ENCODE peak calls at places on chromosome 18, in nine cellular contexts. G is H1, W is IMR-90, M is lower leg skin, V is esophagus muscularis mucosa, F is suprapubic skin, D is H54, C is uterus, X is adrenal gland. R is an unnamed sample.

GRCh38 chr18:23453657-23454011 is 547 bp downstream of the RIOK3 start:
- DNase-seq in X (no peak), M (no peak), D (no peak), W (peak), G (no peak), V (no peak), C (no peak), F (no peak), R (peak)

GRCh38 chr18:63149200-63149587 is 170.4 kb downstream of the BCL2 start:
- DNase-seq in W (no peak), F (no peak), D (no peak), V (no peak), M (no peak), C (no peak), G (no peak), X (no peak), R (no peak)

GRCh38 chr18:21546423-21546822 is 54.1 kb downstream of the ESCO1 start:
- DNase-seq in C (no peak), X (no peak), G (no peak), W (no peak), M (no peak), V (no peak), D (no peak), F (no peak), R (no peak)

GRCh38 chr18:80022613-80023012 is 11.6 kb upstream of the RBFA start:
- DNase-seq in M (peak), F (no peak), C (no peak), D (no peak), G (no peak), W (peak), V (no peak), X (no peak), R (peak)

GRCh38 chr18:72235422-72235821 is 308.7 kb downstream of the CBLN2 start:
- DNase-seq in D (no peak), F (no peak), G (no peak), M (no peak), C (no peak), V (no peak), W (no peak), X (no peak), R (no peak)

GRCh38 chr18:79575891-79576685 is 103.5 kb upstream of the CTDP1 start:
- DNase-seq in G (peak), V (no peak), C (peak), X (peak), W (peak), F (peak), M (peak), D (no peak), R (no peak)

GRCh38 chr18:44898536-44898935 is 217.8 kb downstream of the SETBP1 start:
- DNase-seq in V (no peak), C (no peak), X (no peak), D (no peak), G (no peak), F (no peak), M (no peak), W (no peak), R (no peak)

GRCh38 chr18:76679259-76679658 is 143.1 kb upstream of the ZNF236 start:
- DNase-seq in V (no peak), D (no peak), F (no peak), X (no peak), M (peak), W (no peak), G (no peak), C (peak), R (no peak)

GRCh38 chr18:68667121-68667520 is 47.8 kb downstream of the TMX3 start:
- DNase-seq in D (no peak), G (no peak), W (peak), F (no peak), V (no peak), C (no peak), M (no peak), X (no peak), R (no peak)

GRCh38 chr18:43949291-43949690 is 672.0 kb upstream of the SYT4 start:
- DNase-seq in W (no peak), G (no peak), V (no peak), X (no peak), C (no peak), M (no peak), D (no peak), F (no peak), R (no peak)

GRCh38 chr18:68150976-68151375 is 563.9 kb downstream of the TMX3 start:
- DNase-seq in F (no peak), M (no peak), G (no peak), X (no peak), V (no peak), C (no peak), W (no peak), D (no peak), R (no peak)

GRCh38 chr18:32974421-32975165 is 201.8 kb upstream of the KLHL14 start:
- DNase-seq in W (no peak), G (no peak), D (no peak), F (no peak), C (no peak), M (no peak), V (no peak), X (no peak), R (no peak)

GRCh38 chr18:66457245-66457644 is 146.6 kb downstream of the CDH19 start:
- DNase-seq in G (no peak), X (no peak), C (no peak), M (no peak), D (no peak), W (no peak), F (no peak), V (no peak), R (no peak)

GRCh38 chr18:71075147-71075546 is 786.3 kb downstream of the SOCS6 start:
- DNase-seq in C (no peak), W (no peak), G (no peak), D (no peak), M (no peak), X (no peak), V (no peak), F (no peak), R (no peak)

GRCh38 chr18:63445067-63445466 is 22.8 kb upstream of the VPS4B start:
- DNase-seq in C (peak), V (no peak), G (no peak), D (no peak), F (no peak), M (peak), W (no peak), X (no peak), R (no peak)

GRCh38 chr18:70636991-70637390 is 348.1 kb downstream of the SOCS6 start:
- DNase-seq in M (no peak), G (no peak), W (no peak), C (no peak), D (no peak), V (no peak), X (no peak), F (no peak), R (no peak)

DNA sequence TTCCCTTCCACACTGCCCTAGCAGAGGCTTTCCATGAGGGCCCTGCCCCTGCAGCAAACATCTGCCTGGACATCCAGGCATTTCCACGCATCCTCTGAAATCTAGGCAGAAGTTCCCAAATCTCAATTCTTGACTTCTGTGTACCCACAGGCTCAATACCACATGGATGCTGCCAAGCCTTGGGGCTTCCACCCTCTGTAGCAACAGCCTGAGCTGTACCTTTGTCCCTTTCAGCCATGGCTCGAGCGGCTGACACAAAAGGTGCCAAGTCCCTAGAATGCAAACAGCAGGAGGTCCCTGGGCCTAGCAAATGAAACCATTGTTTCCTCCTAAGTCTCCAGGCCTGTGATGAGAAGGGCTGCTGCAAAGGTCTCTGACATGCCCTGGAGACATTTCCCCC is 744.5 kb upstream of the LINC00305 start:
- DNase-seq in M (no peak), V (no peak), F (no peak), C (no peak), W (no peak), D (no peak), G (no peak), X (no peak), R (no peak)
- TF ChIP-seq POLR2A in M (no peak), V (no peak), F (no peak), C (no peak), W (no peak), D (no peak), G (no peak), X (no peak), R (no peak)

GRCh38 chr18:36360256-36360909 is 62.9 kb downstream of the FHOD3 start:
- DNase-seq in D (no peak), V (peak), G (no peak), C (no peak), W (no peak), F (no peak), X (no peak), M (no peak), R (no peak)
- TF ChIP-seq POLR2A in D (no peak), V (no peak), G (no peak), C (no peak), W (no peak), F (no peak), X (no peak), M (no peak), R (no peak)

DNA sequence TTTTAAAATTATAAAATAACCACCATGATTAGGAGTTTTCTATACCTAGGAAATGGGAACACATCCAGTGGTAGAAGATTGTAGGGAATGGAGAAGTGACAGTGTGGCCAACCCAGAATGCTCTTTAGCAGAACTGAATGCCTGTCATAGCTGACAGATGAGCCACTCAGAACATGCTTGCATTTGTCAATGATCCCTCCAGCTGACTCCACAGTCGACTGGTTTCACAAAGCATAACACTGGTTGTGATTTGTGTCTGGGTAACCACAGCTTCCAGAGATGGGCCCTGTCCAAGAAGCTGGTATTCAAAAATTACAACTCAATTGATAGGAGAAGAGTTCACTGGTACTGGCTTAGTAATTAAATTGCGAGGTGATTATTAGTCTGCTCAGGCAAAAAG is 9.0 kb upstream of the CTIF start:
- DNase-seq in D (no peak), M (no peak), F (no peak), W (peak), G (no peak), X (no peak), V (no peak), C (no peak), R (no peak)
- TF ChIP-seq POLR2A in D (no peak), M (no peak), F (no peak), W (no peak), G (no peak), X (no peak), V (no peak), C (no peak), R (no peak)

GRCh38 chr18:31649449-31649848 is 34.9 kb downstream of the B4GALT6 start:
- DNase-seq in X (no peak), V (no peak), G (no peak), W (no peak), D (no peak), M (no peak), F (no peak), C (no peak), R (no peak)

GRCh38 chr18:31647354-31647753 is 37.0 kb downstream of the B4GALT6 start:
- DNase-seq in V (no peak), G (no peak), D (no peak), X (no peak), C (no peak), M (no peak), W (no peak), F (no peak), R (no peak)

GRCh38 chr18:31649894-31650719 is 34.3 kb downstream of the B4GALT6 start:
- DNase-seq in G (no peak), V (no peak), M (no peak), D (no peak), F (no peak), X (no peak), W (no peak), C (no peak), R (no peak)

GRCh38 chr18:31648458-31648857 is 35.9 kb downstream of the B4GALT6 start:
- DNase-seq in M (no peak), D (no peak), W (no peak), X (peak), F (no peak), V (no peak), G (no peak), C (no peak), R (no peak)

GRCh38 chr18:31648966-31649429 is 35.4 kb downstream of the B4GALT6 start:
- DNase-seq in V (no peak), M (no peak), X (peak), G (no peak), W (peak), D (peak), C (no peak), F (no peak), R (no peak)
- TF ChIP-seq POLR2A in V (no peak), M (no peak), X (no peak), G (no peak), W (no peak), D (no peak), C (no peak), F (no peak), R (no peak)

GRCh38 chr18:9137168-9138066 is 836 bp downstream of the ANKRD12 start:
- DNase-seq in F (no peak), M (peak), G (peak), C (peak), X (peak), V (no peak), D (peak), W (peak), R (peak)
- TF ChIP-seq POLR2A in F (no peak), M (no peak), G (no peak), C (peak), X (peak), V (no peak), D (peak), W (peak), R (no peak)

GRCh38 chr18:217532-218334 is 50.1 kb downstream of the THOC1 start:
- DNase-seq in G (no peak), D (no peak), F (no peak), V (no peak), X (no peak), C (no peak), M (no peak), W (no peak), R (no peak)
- TF ChIP-seq POLR2A in G (no peak), D (no peak), F (no peak), V (no peak), X (no peak), C (no peak), M (no peak), W (no peak), R (no peak)

GRCh38 chr18:26657618-26658581 is 109.5 kb upstream of the KCTD1 start:
- DNase-seq in X (no peak), M (no peak), F (no peak), W (no peak), C (no peak), D (no peak), V (no peak), G (no peak), R (no peak)

GRCh38 chr18:26655614-26656400 is 107.5 kb upstream of the KCTD1 start:
- DNase-seq in C (peak), M (peak), F (peak), D (peak), V (no peak), W (peak), X (peak), G (peak), R (no peak)

GRCh38 chr18:26656401-26656943 is 108.1 kb upstream of the KCTD1 start:
- DNase-seq in F (no peak), C (no peak), W (no peak), V (no peak), M (no peak), D (no peak), X (peak), G (peak), R (no peak)

GRCh38 chr18:26655010-26655613 is 106.8 kb upstream of the KCTD1 start:
- DNase-seq in W (no peak), G (no peak), V (no peak), X (no peak), M (no peak), F (no peak), C (no peak), D (no peak), R (no peak)

DNA sequence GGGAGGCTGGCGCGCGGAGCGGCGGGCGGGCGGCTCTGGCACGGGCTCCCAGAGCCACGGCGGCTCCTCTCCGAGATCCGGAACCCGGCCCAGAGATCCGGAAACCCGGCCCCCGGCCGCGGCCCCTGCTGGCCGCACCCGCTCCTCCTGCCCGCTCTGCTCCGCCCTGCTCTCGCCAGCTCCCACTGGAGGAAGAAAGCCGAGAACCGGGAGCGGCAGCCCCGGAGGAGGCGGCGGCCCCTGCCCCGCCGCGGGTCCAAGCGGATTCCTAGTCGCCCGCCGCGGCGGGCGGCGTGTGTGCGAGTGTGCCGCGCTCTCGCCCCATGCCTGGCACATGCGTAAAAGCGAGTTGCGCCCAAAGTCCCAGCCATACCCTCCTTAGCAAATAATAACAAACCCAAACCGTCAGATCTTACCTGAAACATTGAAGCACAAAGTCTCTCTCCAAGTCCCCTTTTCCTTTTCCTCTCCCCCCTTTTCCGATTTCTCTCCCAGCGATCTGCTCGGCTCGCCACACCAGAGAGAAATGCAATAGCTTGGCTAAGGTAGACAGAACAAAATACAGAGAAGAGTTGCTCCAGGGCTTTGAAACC is 108.7 kb upstream of the KCTD1 start:
- DNase-seq in M (peak), V (no peak), G (peak), C (peak), F (peak), W (peak), D (peak), X (peak), R (peak)
- TF ChIP-seq POLR2A in M (no peak), V (no peak), G (peak), C (peak), F (no peak), W (no peak), D (no peak), X (peak), R (no peak)

DNA sequence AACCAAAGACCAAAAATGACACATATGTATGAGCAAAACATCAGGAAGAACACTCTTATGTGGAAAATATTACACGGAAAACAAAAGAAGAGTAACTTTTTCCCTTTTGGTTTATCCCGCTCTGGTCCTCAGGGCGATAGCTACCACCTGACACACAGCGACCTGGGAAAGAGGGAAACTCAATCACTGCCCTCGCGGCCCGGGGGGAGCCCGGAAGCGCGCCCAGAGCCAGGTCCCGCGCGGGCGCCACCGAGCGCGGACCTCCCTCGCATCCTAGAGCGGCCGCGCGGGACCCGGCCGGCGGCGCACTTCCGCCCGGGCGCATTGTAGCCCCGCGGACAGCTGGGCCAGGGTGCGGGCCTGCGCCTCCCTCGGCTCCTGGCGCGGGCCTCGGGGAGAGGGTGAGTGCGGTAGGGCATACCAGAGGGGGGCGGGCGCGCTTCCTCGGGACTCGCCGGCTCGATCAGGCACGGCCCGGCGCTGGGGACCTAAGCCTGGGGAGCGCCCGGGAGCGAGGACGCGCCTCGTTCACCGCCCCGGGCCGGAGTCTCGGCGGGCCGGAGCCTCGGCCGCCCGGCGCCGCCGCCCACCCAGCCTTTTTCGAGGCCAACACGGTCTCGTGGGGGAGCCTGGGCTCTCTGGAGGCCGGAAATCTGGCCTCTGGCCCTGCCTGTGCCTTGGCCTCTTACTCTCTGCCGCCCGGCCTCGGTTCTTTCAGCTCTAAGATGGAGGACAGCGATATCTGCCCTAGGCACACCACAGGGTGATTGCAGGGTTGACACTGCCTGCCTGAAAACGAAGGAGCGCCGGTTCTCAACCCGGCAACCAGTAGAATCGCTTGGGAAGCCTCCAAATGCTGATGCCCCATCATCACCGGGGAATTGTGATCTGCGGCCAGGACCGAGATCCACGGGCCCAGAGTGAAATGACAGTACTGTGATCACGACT is at the start of gene ELAC1:
- DNase-seq in C (peak), F (peak), X (peak), M (peak), W (peak), D (peak), V (peak), G (peak), R (peak)
- TF ChIP-seq POLR2A in C (peak), F (peak), X (peak), M (no peak), W (peak), D (peak), V (peak), G (peak), R (peak)